ENCODE peak calls at places on chromosomes 2 and 18, in four cellular contexts. V is sigmoid colon, R is GM23338, C is stomach. U is an unnamed sample. For H3K4me1, the result is how much of the 10 kb centered on the place peaks cover.

GRCh38 chr2:20661028-20661980 is 5.6 kb upstream of the GDF7 start:
- DNase-seq in V (peak), R (peak), C (peak), U (peak)

GRCh38 chr2:189298481-189298880 is 118.9 kb upstream of the COL5A2 start:
- DNase-seq in V (no peak), R (no peak), C (no peak), U (no peak)

GRCh38 chr18:7388752-7389151 is 157.9 kb downstream of the LRRC30 start:
- DNase-seq in V (no peak), R (no peak), C (no peak), U (no peak)

GRCh38 chr2:233476651-233477547 is 89.7 kb downstream of the USP40 start:
- DNase-seq in V (no peak), R (no peak), C (no peak), U (no peak)

GRCh38 chr2:62760026-62760425 is 54.5 kb downstream of the EHBP1 start:
- DNase-seq in V (no peak), R (no peak), C (no peak), U (no peak)

GRCh38 chr18:37564796-37565137 is 831 bp downstream of the CELF4 start:
- DNase-seq in V (peak), R (peak), C (peak), U (peak)

GRCh38 chr2:225090746-225091145 is 48.5 kb upstream of the DOCK10 start:
- DNase-seq in V (no peak), R (no peak), C (no peak), U (no peak)

GRCh38 chr2:3608373-3609278 is 13.7 kb downstream of the COLEC11 start:
- DNase-seq in V (peak), R (no peak), C (peak), U (no peak)

GRCh38 chr2:173555833-173556232 is 201.2 kb downstream of the CDCA7 start:
- DNase-seq in V (no peak), R (no peak), C (no peak), U (no peak)

GRCh38 chr2:64260817-64261216 is 116.6 kb upstream of the PELI1 start:
- DNase-seq in V (peak), R (no peak), C (peak), U (no peak)

GRCh38 chr2:168751104-168751768 is 51.2 kb upstream of the NOSTRIN start:
- DNase-seq in V (no peak), R (no peak), C (no peak), U (no peak)

GRCh38 chr18:35131387-35132283 is 90.4 kb downstream of the MAPRE2 start:
- DNase-seq in V (no peak), R (no peak), C (no peak), U (no peak)

GRCh38 chr2:3483227-3483985 is 35.9 kb downstream of the ADI1 start:
- DNase-seq in V (peak), R (peak), C (peak), U (peak)

GRCh38 chr18:6605115-6605869 is 124.2 kb upstream of the ARHGAP28 start:
- DNase-seq in V (no peak), R (no peak), C (no peak), U (no peak)

GRCh38 chr2:230319211-230319862 is 7.7 kb upstream of the SP140L start:
- DNase-seq in V (no peak), R (no peak), C (no peak), U (no peak)
- H3K27ac ChIP-seq in V (no peak), R (no peak), C (no peak), U (no peak)

GRCh38 chr2:157875720-157876065 is 437 bp downstream of the ACVR1 start:
- DNase-seq in V (peak), R (peak), C (peak), U (no peak)
- H3K4me1 ChIP-seq in V (under half), R (half or more), C (half or more), U (under half)

GRCh38 chr2:37688771-37689468 is 17.5 kb upstream of the CDC42EP3 start:
- DNase-seq in V (no peak), R (peak), C (no peak), U (no peak)
- H3K27ac ChIP-seq in V (peak), R (no peak), C (peak), U (no peak)

DNA sequence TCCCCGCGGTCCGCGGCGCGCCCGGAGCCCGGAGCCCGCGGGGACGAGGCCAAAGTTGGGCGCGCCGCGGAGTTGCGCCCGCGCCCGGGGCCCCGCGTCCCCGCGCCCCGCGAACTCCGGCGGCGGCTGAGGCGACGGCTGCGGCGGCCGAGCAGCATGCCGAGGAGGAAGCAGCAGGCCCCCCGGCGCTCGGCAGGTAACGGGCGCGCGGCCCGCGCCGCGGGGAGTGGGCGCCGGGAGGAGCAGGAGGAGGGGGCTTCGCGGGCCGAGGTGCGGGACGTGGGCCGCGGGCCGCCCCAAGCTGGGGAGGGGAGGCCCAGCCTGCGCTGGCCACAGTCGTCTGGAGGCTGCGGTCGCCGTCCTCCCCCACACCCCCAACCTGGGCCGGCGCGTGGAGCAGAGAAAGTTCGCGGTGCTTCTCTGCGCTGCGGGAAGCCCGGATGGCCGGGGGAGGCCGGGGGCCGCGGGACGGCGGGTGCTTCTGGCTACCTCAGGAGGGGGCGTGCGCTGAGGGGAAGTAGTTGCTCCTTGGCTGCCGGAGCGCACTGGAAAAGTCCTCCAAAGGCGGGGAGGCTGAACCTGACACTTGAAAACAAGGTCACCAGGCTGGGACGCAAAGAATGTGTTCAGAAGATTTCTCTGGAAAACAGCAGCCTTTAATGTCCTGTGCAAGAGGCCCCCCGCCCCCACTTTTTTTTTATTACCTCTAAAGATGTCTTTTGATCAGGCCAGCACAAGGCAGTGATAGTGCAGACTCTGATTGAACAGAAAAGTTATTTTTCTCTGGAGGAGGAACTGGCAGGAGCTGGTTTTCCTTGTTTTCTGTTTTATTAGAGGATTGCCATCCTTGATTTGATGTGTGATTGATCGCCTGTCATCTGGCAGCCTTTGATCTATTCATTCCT is 1.4 kb downstream of the TSHZ1 start:
- DNase-seq in V (peak), R (peak), C (no peak), U (peak)
- H3K4me1 ChIP-seq in V (half or more), R (under half), C (half or more), U (under half)

DNA sequence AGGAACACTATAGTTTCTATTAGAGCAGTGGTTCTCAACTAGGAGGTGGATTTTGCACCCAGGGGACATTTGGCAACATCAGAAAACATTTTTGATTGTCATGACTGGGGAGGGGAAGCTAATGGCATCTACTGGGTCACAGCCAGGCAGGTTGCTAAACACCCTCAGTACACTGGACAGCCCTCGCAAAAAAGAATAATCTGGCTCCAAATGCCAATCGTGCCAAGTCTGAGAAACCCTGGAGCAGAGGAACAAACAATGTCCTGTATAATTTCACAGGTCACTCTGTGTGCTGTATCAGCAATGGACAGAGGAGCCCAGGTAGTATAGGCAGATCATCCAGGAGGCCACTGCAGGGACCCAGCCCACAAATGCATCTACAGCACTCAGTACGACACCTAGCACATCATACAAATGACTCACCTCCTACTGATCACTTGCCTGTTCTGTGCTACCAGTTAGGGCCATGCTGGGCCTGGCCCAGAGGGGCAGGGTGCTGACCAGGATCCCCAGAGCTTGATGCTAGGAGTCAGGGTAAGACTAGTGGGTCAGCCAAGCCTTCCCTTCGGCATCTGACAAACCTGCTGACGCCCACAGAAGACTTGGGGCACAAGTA is 37.6 kb downstream of the SFXN5 start:
- DNase-seq in V (no peak), R (no peak), C (no peak), U (no peak)
- H3K27ac ChIP-seq in V (no peak), R (no peak), C (no peak), U (no peak)

GRCh38 chr18:22018366-22018765 is 151.0 kb upstream of the GATA6 start:
- DNase-seq in V (no peak), R (no peak), C (peak), U (no peak)

GRCh38 chr18:22019193-22019592 is 150.2 kb upstream of the GATA6 start:
- DNase-seq in V (no peak), R (no peak), C (no peak), U (no peak)

GRCh38 chr18:22021701-22022100 is 147.7 kb upstream of the GATA6 start:
- DNase-seq in V (no peak), R (no peak), C (peak), U (no peak)

GRCh38 chr18:22020127-22020866 is 149.1 kb upstream of the GATA6 start:
- DNase-seq in V (no peak), R (no peak), C (peak), U (no peak)

DNA sequence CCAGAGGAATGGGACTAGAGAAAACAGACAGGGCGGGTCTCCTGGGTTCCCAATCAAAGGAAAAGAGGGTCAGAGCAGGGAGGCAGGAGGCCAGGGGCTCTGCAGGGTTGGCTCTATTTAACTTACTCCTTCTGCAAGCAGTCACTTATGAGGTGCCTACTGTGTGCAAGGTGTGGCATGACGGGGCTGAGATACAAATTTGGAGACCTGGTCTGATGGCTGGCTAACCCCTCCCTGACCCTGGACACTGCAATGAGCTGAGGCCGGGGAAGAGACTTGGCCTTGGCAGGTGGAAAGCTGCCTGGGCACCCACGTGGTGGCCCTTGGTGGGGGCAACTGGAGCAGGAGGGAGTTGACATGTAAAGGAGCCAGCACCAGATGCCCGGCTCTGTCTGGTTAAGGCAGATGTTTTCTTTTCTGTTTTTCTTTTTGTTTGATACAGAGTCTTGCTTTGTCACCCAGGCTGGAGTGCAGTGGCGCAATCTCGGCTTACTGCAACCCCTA is 148.5 kb upstream of the GATA6 start:
- DNase-seq in V (no peak), R (no peak), C (no peak), U (no peak)
- H3K4me1 ChIP-seq in V (under half), R (under half), C (under half), U (under half)